ENCODE peak calls at places on chromosomes 11 and 22, in six cellular contexts. V is stimulated activated CD4-positive, alpha-beta T cell treated with anti-CD3 and anti-CD28 coated beads, Interleukin-1b, Interleukin-23, amount 100 ng/mL, for 48 hours; T is activated T-helper 1 cell treated with Interleukin-2 at 50 U/mL for 16 hours; F is kidney epithelial cell; M is non-pigmented ciliary epithelial cell; C is HCEC 1CT. X is an unnamed sample.

GRCh38 chr22:35627267-35628041 is 10.3 kb upstream of the MB start:
- DNase-seq in V (peak), F (peak), M (no peak), T (peak), C (peak), X (peak)

GRCh38 chr22:45912910-45913309 is 64.1 kb downstream of the WNT7B start:
- DNase-seq in C (no peak), T (no peak), V (no peak), M (no peak), F (no peak), X (no peak)

GRCh38 chr22:43824724-43825485 is 12.8 kb upstream of the EFCAB6 start:
- DNase-seq in F (no peak), M (no peak), V (no peak), T (no peak), C (no peak), X (no peak)

GRCh38 chr22:28710889-28711285 is 30.7 kb downstream of the CHEK2 start:
- DNase-seq in C (peak), F (no peak), T (no peak), M (no peak), V (no peak), X (no peak)

GRCh38 chr11:126146454-126147192 is 64.8 kb downstream of the RPUSD4 start:
- DNase-seq in F (no peak), V (no peak), M (no peak), C (no peak), T (no peak), X (no peak)

GRCh38 chr11:47399860-47400812 is 8.3 kb upstream of the SLC39A13 start:
- DNase-seq in T (peak), M (no peak), C (no peak), F (no peak), V (no peak), X (no peak)

GRCh38 chr22:46454233-46454909 is 83.0 kb downstream of the CELSR1 start:
- DNase-seq in V (no peak), C (no peak), F (no peak), M (no peak), T (no peak), X (no peak)

GRCh38 chr11:68412593-68413475 is 47.7 kb upstream of the PPP6R3 start:
- DNase-seq in T (no peak), V (peak), M (peak), F (peak), C (no peak), X (peak)

GRCh38 chr11:75313457-75314272 is 37.8 kb downstream of the ARRB1 start:
- DNase-seq in T (no peak), V (no peak), F (no peak), C (peak), M (no peak), X (no peak)

GRCh38 chr22:38820021-38820420 is 23.8 kb downstream of the NPTXR start:
- DNase-seq in M (no peak), T (no peak), F (no peak), C (no peak), V (no peak), X (no peak)

GRCh38 chr11:64862914-64863313 is 15.5 kb downstream of the EHD1 start:
- DNase-seq in M (no peak), C (no peak), T (no peak), V (no peak), F (no peak), X (no peak)

GRCh38 chr11:83641511-83641910 is 355.3 kb upstream of the CCDC90B start:
- DNase-seq in F (no peak), V (no peak), T (no peak), M (no peak), C (no peak), X (no peak)

GRCh38 chr11:8283510-8284272 is 20.0 kb upstream of the LMO1 start:
- DNase-seq in M (no peak), C (no peak), F (no peak), T (no peak), V (no peak), X (no peak)

GRCh38 chr11:60925685-60926267 is 1.5 kb downstream of the TMEM132A start:
- DNase-seq in F (peak), T (no peak), V (no peak), M (no peak), C (peak), X (peak)

GRCh38 chr11:32829680-32830412 is at the start of gene PRRG4:
- DNase-seq in F (no peak), T (no peak), V (peak), C (peak), M (no peak), X (peak)

GRCh38 chr22:40665312-40665711 is 14.0 kb upstream of the MCHR1 start:
- DNase-seq in C (no peak), M (no peak), F (no peak), V (no peak), T (no peak), X (no peak)

GRCh38 chr11:63478896-63479295 is 12.1 kb downstream of the PLAAT5 start:
- DNase-seq in F (peak), M (peak), C (peak), V (peak), T (peak), X (peak)

GRCh38 chr22:39661501-39661841 is 90.9 kb downstream of the CACNA1I start:
- DNase-seq in F (no peak), M (no peak), V (no peak), C (no peak), T (no peak), X (no peak)

GRCh38 chr11:57316017-57316416 is 8.7 kb downstream of the TNKS1BP1 start:
- DNase-seq in M (no peak), T (no peak), C (no peak), V (no peak), F (no peak), X (no peak)

GRCh38 chr11:36375348-36376314 is 79.5 kb downstream of the PRR5L start:
- DNase-seq in F (no peak), T (no peak), V (no peak), C (no peak), M (no peak), X (no peak)

GRCh38 chr22:27815826-27816530 is 14.4 kb upstream of the MN1 start:
- DNase-seq in C (no peak), V (no peak), M (no peak), T (no peak), F (no peak), X (no peak)

GRCh38 chr22:24391836-24392217 is 35.6 kb upstream of the ADORA2A start:
- DNase-seq in F (no peak), V (no peak), M (peak), C (peak), T (no peak), X (peak)

GRCh38 chr11:60332923-60333322 is 5.9 kb downstream of the MS4A6E start:
- DNase-seq in V (no peak), F (no peak), M (no peak), C (no peak), T (no peak), X (no peak)

GRCh38 chr11:14642873-14643696 is 519 bp upstream of the PDE3B start:
- DNase-seq in C (no peak), M (no peak), T (no peak), V (peak), F (no peak), X (no peak)

GRCh38 chr11:77204792-77205466 is 76.9 kb downstream of the MYO7A start:
- DNase-seq in F (no peak), T (no peak), M (no peak), V (no peak), C (no peak), X (no peak)

GRCh38 chr11:78801161-78801884 is 226.7 kb upstream of the NARS2 start:
- DNase-seq in F (peak), M (peak), C (peak), V (no peak), T (no peak), X (peak)

GRCh38 chr11:57279131-57279530 is 42.1 kb upstream of the APLNR start:
- DNase-seq in C (peak), F (no peak), T (no peak), V (no peak), M (no peak), X (no peak)

GRCh38 chr11:94602430-94603372 is 35.5 kb downstream of the PIWIL4 start:
- DNase-seq in F (peak), C (peak), T (no peak), M (no peak), V (peak), X (peak)

GRCh38 chr11:108027057-108027456 is 18.4 kb downstream of the CUL5 start:
- DNase-seq in F (no peak), C (no peak), M (no peak), V (no peak), T (no peak), X (no peak)

GRCh38 chr11:61333638-61334433 is 808 bp downstream of the TKFC start:
- DNase-seq in V (no peak), F (no peak), C (no peak), T (no peak), M (no peak), X (no peak)

GRCh38 chr22:28247667-28248363 is 328.8 kb upstream of the PITPNB start:
- DNase-seq in V (no peak), F (no peak), C (no peak), T (no peak), M (no peak), X (no peak)

GRCh38 chr22:33853200-33854097 is 66.8 kb downstream of the LARGE1 start:
- DNase-seq in V (no peak), C (no peak), M (no peak), T (no peak), F (peak), X (peak)

GRCh38 chr11:9840460-9841004 is 176.7 kb downstream of the SWAP70 start:
- DNase-seq in T (no peak), M (no peak), F (no peak), V (no peak), C (no peak), X (no peak)

GRCh38 chr11:28729339-28729738 is 621.2 kb downstream of the METTL15 start:
- DNase-seq in F (no peak), C (no peak), M (no peak), V (no peak), T (no peak), X (no peak)

GRCh38 chr11:17716807-17717206 is 2.6 kb upstream of the MYOD1 start:
- DNase-seq in V (no peak), C (no peak), F (no peak), T (no peak), M (no peak), X (no peak)

GRCh38 chr11:33842236-33842915 is 49.5 kb downstream of the LMO2 start:
- DNase-seq in M (no peak), C (no peak), T (no peak), V (no peak), F (no peak), X (no peak)

GRCh38 chr11:66061268-66061667 is 8.8 kb upstream of the PACS1 start:
- DNase-seq in F (no peak), C (no peak), M (no peak), V (no peak), T (no peak), X (no peak)